ENCODE peak calls at places on chromosomes 11 and 22, in four cellular contexts. C, W, H and L are unnamed samples.

GRCh38 chr11:107988397-107989158 is 20.1 kb upstream of the CUL5 start:
- DNase-seq in H (no peak), C (no peak), W (no peak), L (peak; percentile 25)

GRCh38 chr22:39926175-39927152 is 25.6 kb downstream of the GRAP2 start:
- DNase-seq in H (no peak), C (no peak), W (no peak), L (no peak)

GRCh38 chr11:115716577-115717214 is 212.5 kb upstream of the CADM1 start:
- DNase-seq in H (no peak), W (no peak), C (no peak), L (no peak)

GRCh38 chr11:102730036-102730815 is 5.5 kb upstream of the MMP8 start:
- DNase-seq in H (no peak), C (no peak), W (no peak), L (no peak)

GRCh38 chr22:50530857-50531545 is 1.2 kb upstream of the TYMP start:
- DNase-seq in W (no peak), H (peak; percentile 47), C (no peak), L (no peak)

GRCh38 chr11:61022311-61023085 is 51.0 kb downstream of the CD6 start:
- DNase-seq in C (no peak), W (no peak), H (no peak), L (no peak)

GRCh38 chr22:35580351-35581022 is 36.6 kb downstream of the MB start:
- DNase-seq in H (no peak), W (no peak), C (no peak), L (no peak)

GRCh38 chr22:40407021-40407761 is 36.8 kb downstream of the SGSM3 start:
- DNase-seq in C (no peak), W (no peak), H (no peak), L (no peak)

DNA sequence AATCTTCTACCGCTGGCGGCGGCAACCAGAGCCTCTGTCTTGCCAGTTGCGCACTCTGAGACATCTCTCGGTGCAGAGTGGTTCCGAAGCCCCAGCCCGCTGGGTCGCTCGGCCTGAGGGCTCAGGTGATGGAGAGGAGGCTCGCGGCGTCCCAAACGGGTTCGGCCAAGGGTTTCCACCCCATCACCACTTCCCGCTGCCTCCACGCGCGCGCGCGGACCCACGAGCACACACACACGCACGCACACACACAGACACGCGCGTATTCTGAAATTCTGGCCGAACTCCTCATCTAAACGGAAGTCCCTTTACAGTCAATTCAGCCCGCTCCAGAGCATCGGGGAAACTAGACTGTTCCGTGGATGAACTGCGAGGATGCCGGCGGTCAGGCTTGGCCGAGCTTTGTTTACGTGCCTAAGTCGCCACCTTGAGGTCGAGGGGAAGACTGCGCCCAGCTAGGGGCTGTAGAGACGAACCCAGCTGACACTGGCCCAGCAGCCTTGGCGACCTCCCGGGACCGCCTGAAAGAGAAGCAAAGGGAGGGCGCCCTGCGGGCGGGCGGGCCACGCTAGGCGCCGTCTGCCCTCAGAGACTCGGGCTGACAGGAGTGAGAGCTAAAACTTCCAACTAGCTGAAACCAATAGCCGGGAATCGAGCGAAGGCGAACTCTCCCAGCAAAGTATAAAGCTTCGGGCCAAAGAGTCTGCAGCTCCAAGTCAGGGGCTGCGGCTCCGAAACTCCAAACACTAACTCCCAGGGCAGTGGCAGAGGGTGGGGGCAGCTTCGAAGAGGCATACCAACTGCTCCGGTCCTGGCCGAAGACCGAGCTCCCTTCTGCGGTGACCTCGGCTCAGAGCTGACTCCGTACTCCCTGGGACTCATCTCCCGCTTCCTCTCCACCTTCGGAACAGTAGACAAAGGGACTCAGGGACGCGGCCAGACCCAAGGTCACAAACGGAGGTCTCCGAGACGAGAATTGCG is 124.8 kb upstream of the C11orf58 start:
- DNase-seq in W (peak; percentile 85), C (peak; percentile 85), H (peak; percentile 73), L (no peak)
- TF ChIP-seq HDAC6 in W (no peak), C (no peak), H (no peak), L (no peak)

GRCh38 chr11:66075273-66075672 is 5.2 kb downstream of the PACS1 start:
- DNase-seq in C (no peak), H (no peak), W (no peak), L (no peak)
- TF ChIP-seq RFX5 in C (no peak), H (no peak), W (no peak), L (no peak)

DNA sequence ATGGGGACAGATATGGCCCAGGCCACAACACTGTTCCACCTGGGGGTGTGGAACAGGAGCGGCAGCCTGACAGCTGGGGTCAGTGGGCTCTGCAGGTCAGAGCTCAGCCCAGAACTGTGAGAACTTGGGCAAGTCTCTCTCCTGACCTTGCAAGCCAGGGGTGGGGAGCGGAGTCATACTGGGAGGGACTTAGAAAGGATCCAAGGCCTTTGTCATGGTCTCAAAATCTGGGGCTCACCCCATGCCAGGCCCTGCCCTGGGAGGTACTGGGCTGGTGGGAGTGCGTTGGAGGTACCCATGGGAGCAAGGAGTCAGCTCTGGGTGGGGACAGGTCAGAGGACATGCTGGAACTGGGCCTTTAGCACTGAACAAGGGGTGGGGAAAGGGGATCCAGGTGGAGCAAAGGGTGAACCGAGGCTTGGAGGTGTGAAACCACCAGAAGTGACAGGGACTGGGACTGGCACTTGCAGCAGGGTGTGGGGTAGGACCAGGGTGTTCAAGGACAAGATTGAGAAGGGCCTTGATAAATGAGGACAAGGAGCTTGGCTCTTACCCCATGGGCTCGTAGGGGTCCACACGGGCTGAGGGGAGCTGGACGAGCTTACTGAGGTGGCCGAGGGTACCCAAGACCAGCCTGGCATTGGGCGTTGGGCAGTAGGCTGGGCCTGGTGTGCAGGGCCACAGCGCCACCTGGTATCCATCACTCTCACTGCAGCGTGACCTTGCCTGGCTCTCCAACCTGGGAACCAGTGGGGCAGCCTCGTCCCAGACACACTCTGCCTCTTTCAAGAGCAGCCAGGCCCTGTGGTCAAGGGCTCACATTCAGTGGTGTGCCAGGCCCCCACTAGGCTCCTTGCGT is 7.4 kb upstream of the PMM1 start:
- DNase-seq in W (peak; percentile 48), H (peak; percentile 39), C (peak; percentile 54), L (no peak)
- TF ChIP-seq HDAC6 in W (no peak), H (no peak), C (no peak), L (no peak)

GRCh38 chr11:110430267-110431211 is 791 bp downstream of the FDX1 start:
- DNase-seq in W (no peak), H (peak; percentile 47), C (no peak), L (peak; percentile 8)

GRCh38 chr11:110428040-110428439 is 1.7 kb upstream of the FDX1 start:
- DNase-seq in H (no peak), W (no peak), C (no peak), L (no peak)

GRCh38 chr11:110431212-110432073 is 1.7 kb downstream of the FDX1 start:
- DNase-seq in H (no peak), W (no peak), C (no peak), L (no peak)

GRCh38 chr11:110428956-110429613 is 663 bp upstream of the FDX1 start:
- DNase-seq in C (no peak), W (no peak), H (no peak), L (no peak)

DNA sequence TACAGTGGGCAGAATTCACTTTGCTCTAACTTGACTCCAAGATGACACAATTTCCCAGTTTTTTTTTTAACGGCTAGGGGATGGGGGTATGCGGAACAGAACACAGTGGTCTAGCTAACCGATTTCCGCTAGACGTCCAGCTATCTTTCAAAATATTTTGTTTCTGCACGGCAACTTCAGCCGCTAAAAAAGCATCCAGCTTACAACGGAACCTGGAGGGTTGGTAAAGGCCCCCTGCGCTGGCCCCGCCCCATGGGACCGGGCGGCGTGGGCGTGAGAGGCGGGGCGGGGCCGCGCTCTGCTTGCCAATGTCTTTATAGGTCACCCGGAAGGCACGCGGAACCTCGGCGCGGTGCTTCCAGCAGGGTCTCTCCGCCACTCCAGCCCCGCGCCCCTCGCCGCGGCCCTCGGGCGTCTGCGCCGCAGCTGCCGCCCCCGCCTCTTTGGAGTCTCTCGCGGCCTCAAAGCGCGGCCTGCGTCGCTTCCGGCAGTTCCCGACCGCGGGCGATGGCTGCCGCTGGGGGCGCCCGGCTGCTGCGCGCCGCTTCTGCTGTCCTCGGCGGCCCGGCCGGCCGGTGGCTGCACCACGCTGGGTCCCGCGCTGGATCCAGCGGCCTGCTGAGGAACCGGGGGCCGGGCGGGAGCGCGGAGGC is at the start of gene FDX1:
- DNase-seq in H (peak; percentile 71), C (peak; percentile 50), W (peak; percentile 91), L (peak; percentile 23)
- TF ChIP-seq RFX5 in H (no peak), C (no peak), W (no peak), L (no peak)